ENCODE peak calls at places on chromosomes 6 and 20, in four cellular contexts. L is DND-41, D is upper lobe of right lung, V is A549. J is an unnamed sample. For H3K4me1, the result is how much of the 10 kb centered on the place peaks cover.

GRCh38 chr6:122715725-122716124 is 63.8 kb upstream of the FABP7 start:
- DNase-seq in L (no peak), D (no peak), V (no peak), J (no peak)

GRCh38 chr6:107956586-107957164 is 1.3 kb downstream of the SEC63 start:
- DNase-seq in L (no peak), D (no peak), V (peak), J (no peak)

GRCh38 chr20:2462484-2462883 is 8.1 kb downstream of the SNRPB start:
- DNase-seq in L (no peak), D (no peak), V (no peak), J (no peak)

GRCh38 chr6:38933426-38933825 is 115.2 kb upstream of the GLP1R start:
- DNase-seq in L (no peak), D (no peak), V (peak), J (no peak)

GRCh38 chr20:54494303-54495006 is 19.1 kb downstream of the DOK5 start:
- DNase-seq in L (no peak), D (no peak), V (no peak), J (no peak)

GRCh38 chr20:9510926-9511325 is 3.5 kb upstream of the LAMP5 start:
- DNase-seq in L (no peak), D (no peak), V (no peak), J (no peak)

GRCh38 chr20:62235001-62235776 is 3.1 kb upstream of the OSBPL2 start:
- DNase-seq in L (no peak), D (no peak), V (no peak), J (no peak)

GRCh38 chr20:11891081-11891826 is 26.4 kb upstream of the BTBD3 start:
- DNase-seq in L (peak), D (peak), V (peak), J (no peak)

GRCh38 chr6:93282521-93283031 is 136.8 kb downstream of the EPHA7 start:
- DNase-seq in L (peak), D (peak), V (no peak), J (no peak)

GRCh38 chr20:62587757-62588402 is 54.4 kb upstream of the SLCO4A1 start:
- DNase-seq in L (peak), D (no peak), V (no peak), J (no peak)

GRCh38 chr20:14498809-14499208 is 161.4 kb upstream of the FLRT3 start:
- DNase-seq in L (no peak), D (no peak), V (no peak), J (no peak)

GRCh38 chr6:56685994-56686393 is 43.3 kb upstream of the DST start:
- DNase-seq in L (no peak), D (no peak), V (no peak), J (no peak)

GRCh38 chr6:56684342-56685101 is 41.8 kb upstream of the DST start:
- DNase-seq in L (no peak), D (no peak), V (no peak), J (no peak)

GRCh38 chr6:56682580-56682979 is 39.9 kb upstream of the DST start:
- DNase-seq in L (no peak), D (no peak), V (no peak), J (no peak)

GRCh38 chr6:56685102-56685733 is 42.5 kb upstream of the DST start:
- DNase-seq in L (no peak), D (no peak), V (no peak), J (no peak)

GRCh38 chr6:56683882-56684281 is 41.2 kb upstream of the DST start:
- DNase-seq in L (no peak), D (no peak), V (peak), J (no peak)
- H3K4me1 ChIP-seq in L (under half), D (under half), V (half or more), J (under half)

GRCh38 chr20:43355610-43356009 is 102.1 kb upstream of the SRSF6 start:
- DNase-seq in L (no peak), D (no peak), V (no peak), J (no peak)

GRCh38 chr20:43352996-43353395 is 104.7 kb upstream of the SRSF6 start:
- DNase-seq in L (no peak), D (no peak), V (no peak), J (no peak)

GRCh38 chr20:43349841-43350240 is 107.9 kb upstream of the SRSF6 start:
- DNase-seq in L (no peak), D (no peak), V (no peak), J (no peak)
- H3K27ac ChIP-seq in L (no peak), D (no peak), V (no peak), J (no peak)

DNA sequence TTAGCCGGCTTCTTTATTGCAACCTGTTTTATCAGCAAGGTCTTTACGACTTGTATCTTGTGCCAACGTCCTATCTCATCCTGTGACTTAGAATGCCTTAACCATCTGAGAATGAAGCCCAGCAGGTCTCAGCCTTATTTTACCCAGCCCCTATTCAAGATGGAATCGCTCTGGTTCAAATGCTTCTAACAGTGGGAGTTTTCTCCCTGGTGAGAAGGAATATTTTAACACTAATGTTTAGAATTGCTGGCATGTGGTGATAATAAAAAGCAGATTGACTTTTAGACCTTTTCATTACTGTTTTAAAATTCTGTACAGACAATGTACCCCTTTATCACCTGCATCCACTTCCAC is 9.9 kb upstream of the KCNK15 start:
- DNase-seq in L (no peak), D (no peak), V (no peak), J (no peak)
- H3K4me3 ChIP-seq in L (no peak), D (no peak), V (no peak), J (no peak)

DNA sequence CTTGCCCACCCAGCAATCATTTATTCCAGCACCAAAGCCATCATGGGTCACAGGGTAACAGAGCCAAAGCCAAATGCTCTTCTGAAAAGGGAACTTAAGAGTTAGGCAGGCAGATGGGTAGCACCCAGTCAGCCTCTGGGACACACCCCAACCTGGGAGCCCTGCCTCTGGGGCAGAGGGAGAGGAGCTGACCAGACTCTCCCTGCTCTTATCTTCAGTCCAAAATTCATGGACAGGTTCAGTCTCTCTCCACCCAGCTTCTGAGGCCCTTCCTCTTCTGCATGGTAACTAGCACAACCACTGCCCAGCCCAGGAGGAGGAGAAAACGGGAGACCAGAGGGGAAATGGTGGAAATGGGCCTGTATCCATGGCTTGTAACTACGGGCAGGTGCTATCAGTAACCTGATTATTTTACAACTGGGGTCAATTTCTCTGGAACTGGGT is 105.4 kb downstream of the NOL4L start:
- DNase-seq in L (no peak), D (no peak), V (no peak), J (no peak)
- H3K4me1 ChIP-seq in L (under half), D (under half), V (under half), J (half or more)

GRCh38 chr20:47089151-47089550 is 194.5 kb downstream of the EYA2 start:
- DNase-seq in L (no peak), D (no peak), V (no peak), J (no peak)
- H3K27ac ChIP-seq in L (no peak), D (no peak), V (no peak), J (no peak)

GRCh38 chr6:34325618-34326017 is 66.9 kb downstream of the NUDT3 start:
- DNase-seq in L (no peak), D (no peak), V (no peak), J (no peak)
- H3K4me3 ChIP-seq in L (no peak), D (no peak), V (no peak), J (no peak)

GRCh38 chr20:4987130-4987529 is 14.2 kb downstream of the SLC23A2 start:
- DNase-seq in L (no peak), D (no peak), V (no peak), J (no peak)
- H3K4me1 ChIP-seq in L (under half), D (under half), V (under half), J (under half)

DNA sequence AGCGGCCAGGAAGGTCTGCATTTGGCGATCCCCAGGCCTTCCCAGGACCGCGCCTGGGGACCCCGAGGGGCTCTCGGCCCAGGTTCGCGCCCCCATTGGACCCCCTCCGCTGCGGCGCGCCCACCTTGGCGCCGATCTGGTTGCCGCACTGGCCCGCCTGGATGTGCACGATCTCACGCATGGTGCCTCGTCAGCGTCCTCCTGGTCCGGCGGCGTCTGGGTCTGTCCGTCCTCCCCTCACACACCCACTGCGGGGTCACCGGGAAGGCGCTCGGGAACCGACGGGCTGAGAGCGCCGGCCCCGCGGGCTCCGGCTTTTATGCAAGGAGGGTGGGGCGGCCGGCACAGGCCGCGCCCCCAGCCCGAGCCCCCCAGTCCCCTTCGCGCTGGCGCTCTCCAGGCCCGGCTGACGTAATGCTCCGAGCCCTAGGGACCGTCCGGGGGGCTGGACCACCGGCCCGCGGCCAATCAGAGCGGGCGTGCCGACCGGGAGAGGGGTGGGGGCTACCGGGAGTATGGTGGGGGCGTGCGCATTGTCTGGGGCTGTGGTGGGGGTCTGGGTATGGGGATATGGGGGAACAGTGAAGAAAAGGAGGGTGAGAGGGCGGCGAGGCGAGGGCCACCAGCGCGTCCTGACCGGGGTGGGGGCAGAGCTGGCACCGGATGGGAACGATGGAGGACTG is at the start of gene TUBB2B:
- DNase-seq in L (no peak), D (no peak), V (no peak), J (no peak)
- H3K27ac ChIP-seq in L (no peak), D (no peak), V (peak), J (no peak)

GRCh38 chr6:54188832-54189231 is 77.6 kb downstream of the MLIP start:
- DNase-seq in L (no peak), D (no peak), V (no peak), J (no peak)
- H3K4me3 ChIP-seq in L (no peak), D (no peak), V (no peak), J (no peak)

DNA sequence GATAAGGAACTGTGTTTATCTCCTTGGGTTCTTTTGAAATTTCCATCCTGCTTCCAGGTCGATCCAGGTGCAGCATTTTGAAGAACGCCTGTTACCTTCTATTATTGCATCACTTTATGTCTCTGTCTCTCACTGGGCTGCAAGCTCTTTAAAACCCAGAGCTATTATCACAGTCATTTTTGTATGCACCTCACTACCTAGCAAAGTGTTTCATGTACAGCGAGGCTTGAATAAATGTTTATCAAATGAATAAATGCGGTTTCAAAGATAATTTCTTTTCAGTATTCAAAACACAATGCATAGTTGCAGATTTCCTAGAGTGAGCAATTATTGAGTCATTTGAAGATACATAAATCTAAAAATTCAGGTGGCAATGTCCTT is 34.2 kb downstream of the GFOD1 start:
- DNase-seq in L (no peak), D (no peak), V (no peak), J (no peak)
- H3K4me1 ChIP-seq in L (under half), D (under half), V (under half), J (under half)